ENCODE peak calls at places on chromosomes 3 and 15, in ten cellular contexts. U is HepG2, R is anterior cingulate cortex, D is esophagus squamous epithelium, H is brain microvascular endothelial cell, S is AG08395, P is cortex of kidney, B is NCI-H526, O is activated T-cell treated with anti-CD3 and anti-CD28 coated beads for 24 hours, G is GM19239. Q is an unnamed sample.

GRCh38 chr15:27124287-27124830 is 153.4 kb downstream of the GABRG3 start:
- DNase-seq in B (no peak), R (no peak), S (no peak), G (no peak), U (no peak), H (no peak), P (no peak), O (no peak), D (no peak), Q (no peak)

GRCh38 chr3:13265016-13265415 is 155.1 kb downstream of the NUP210 start:
- DNase-seq in G (no peak), R (no peak), D (no peak), H (no peak), O (no peak), B (no peak), P (no peak), S (no peak), U (no peak), Q (no peak)

GRCh38 chr3:130609166-130609574 is 92.2 kb downstream of the COL6A6 start:
- DNase-seq in S (no peak), O (no peak), B (no peak), G (no peak), R (no peak), P (no peak), U (no peak), D (no peak), H (no peak), Q (peak)

GRCh38 chr15:70259030-70259424 is 161.3 kb upstream of the TLE3 start:
- DNase-seq in U (no peak), B (peak), P (no peak), H (peak), R (peak), D (no peak), G (peak), O (no peak), S (peak), Q (peak)

GRCh38 chr3:64568895-64569509 is 118.8 kb downstream of the ADAMTS9 start:
- DNase-seq in P (no peak), S (no peak), D (no peak), B (no peak), G (no peak), O (no peak), H (no peak), U (no peak), R (no peak), Q (no peak)

GRCh38 chr3:43296565-43296964 is 10.2 kb downstream of the SNRK start:
- DNase-seq in H (peak), G (no peak), B (no peak), U (no peak), D (no peak), R (no peak), S (no peak), O (peak), P (no peak), Q (no peak)

GRCh38 chr3:414063-414462 is 217.5 kb downstream of the CHL1 start:
- DNase-seq in B (peak), O (no peak), P (no peak), R (no peak), U (no peak), G (no peak), H (no peak), D (no peak), S (no peak), Q (peak)

GRCh38 chr3:171846594-171846993 is 3.4 kb downstream of the TMEM212 start:
- DNase-seq in G (no peak), B (no peak), P (no peak), H (no peak), R (no peak), D (no peak), U (no peak), O (no peak), S (peak), Q (no peak)

GRCh38 chr3:24686764-24687163 is 192.1 kb upstream of the THRB start:
- DNase-seq in D (no peak), U (no peak), B (no peak), G (no peak), O (no peak), H (peak), S (peak), R (no peak), P (no peak), Q (peak)

GRCh38 chr15:83971967-83972366 is 263.6 kb upstream of the GOLGA6L4 start:
- DNase-seq in S (no peak), B (no peak), H (no peak), U (no peak), P (no peak), D (no peak), R (no peak), G (no peak), O (no peak), Q (no peak)